ENCODE peak calls at places on chromosomes 11 and 22, in nine cellular contexts. One of them, this sample, is unnamed.

GRCh38 chr22:49885281-49885680 is 31.6 kb downstream of the ZBED4 start:
- DNase-seq in A549: no peak
- DNase-seq in T-helper 2 cell: no peak
- DNase-seq in naive thymus-derived CD4-positive, alpha-beta T cell: no peak
- DNase-seq in pons: no peak
- DNase-seq in brain microvascular endothelial cell: no peak
- DNase-seq in activated CD4-positive, alpha-beta T cell treated with anti-CD3 and anti-CD28 coated beads, Interleukin-2, amount 10 ng/mL, durations not matched to agents 7 days and 5 days: no peak
- DNase-seq in cardiac fibroblast: no peak
- DNase-seq in heart right ventricle: no peak
- DNase-seq in this sample: no peak

GRCh38 chr22:25006354-25006753 is 53.8 kb downstream of the KIAA1671 start:
- DNase-seq in activated CD4-positive, alpha-beta T cell treated with anti-CD3 and anti-CD28 coated beads, Interleukin-2, amount 10 ng/mL, durations not matched to agents 7 days and 5 days: no peak
- DNase-seq in T-helper 2 cell: no peak
- DNase-seq in A549: no peak
- DNase-seq in pons: no peak
- DNase-seq in cardiac fibroblast: no peak
- DNase-seq in brain microvascular endothelial cell: no peak
- DNase-seq in naive thymus-derived CD4-positive, alpha-beta T cell: no peak
- DNase-seq in heart right ventricle: no peak
- DNase-seq in this sample: no peak

GRCh38 chr22:49929553-49929979 is 11.1 kb downstream of the CRELD2 start:
- DNase-seq in cardiac fibroblast: peak
- DNase-seq in A549: no peak
- DNase-seq in naive thymus-derived CD4-positive, alpha-beta T cell: peak
- DNase-seq in brain microvascular endothelial cell: no peak
- DNase-seq in pons: no peak
- DNase-seq in heart right ventricle: no peak
- DNase-seq in activated CD4-positive, alpha-beta T cell treated with anti-CD3 and anti-CD28 coated beads, Interleukin-2, amount 10 ng/mL, durations not matched to agents 7 days and 5 days: peak
- DNase-seq in T-helper 2 cell: peak
- DNase-seq in this sample: peak

GRCh38 chr11:1825039-1825740 is 9.6 kb upstream of the SYT8 start:
- DNase-seq in pons: no peak
- DNase-seq in A549: peak
- DNase-seq in heart right ventricle: no peak
- DNase-seq in cardiac fibroblast: peak
- DNase-seq in T-helper 2 cell: no peak
- DNase-seq in naive thymus-derived CD4-positive, alpha-beta T cell: no peak
- DNase-seq in activated CD4-positive, alpha-beta T cell treated with anti-CD3 and anti-CD28 coated beads, Interleukin-2, amount 10 ng/mL, durations not matched to agents 7 days and 5 days: no peak
- DNase-seq in brain microvascular endothelial cell: no peak
- DNase-seq in this sample: no peak

GRCh38 chr22:22047776-22048175 is 65.2 kb upstream of the TOP3B start:
- DNase-seq in brain microvascular endothelial cell: no peak
- DNase-seq in naive thymus-derived CD4-positive, alpha-beta T cell: no peak
- DNase-seq in cardiac fibroblast: no peak
- DNase-seq in T-helper 2 cell: no peak
- DNase-seq in A549: no peak
- DNase-seq in pons: no peak
- DNase-seq in activated CD4-positive, alpha-beta T cell treated with anti-CD3 and anti-CD28 coated beads, Interleukin-2, amount 10 ng/mL, durations not matched to agents 7 days and 5 days: no peak
- DNase-seq in heart right ventricle: no peak
- DNase-seq in this sample: no peak

GRCh38 chr11:10599388-10600175 is 31.1 kb upstream of the LYVE1 start:
- DNase-seq in brain microvascular endothelial cell: no peak
- DNase-seq in cardiac fibroblast: no peak
- DNase-seq in A549: no peak
- DNase-seq in heart right ventricle: no peak
- DNase-seq in activated CD4-positive, alpha-beta T cell treated with anti-CD3 and anti-CD28 coated beads, Interleukin-2, amount 10 ng/mL, durations not matched to agents 7 days and 5 days: no peak
- DNase-seq in naive thymus-derived CD4-positive, alpha-beta T cell: no peak
- DNase-seq in pons: no peak
- DNase-seq in T-helper 2 cell: no peak
- DNase-seq in this sample: no peak

GRCh38 chr11:83403990-83404389 is 117.8 kb upstream of the CCDC90B start:
- DNase-seq in pons: no peak
- DNase-seq in A549: no peak
- DNase-seq in activated CD4-positive, alpha-beta T cell treated with anti-CD3 and anti-CD28 coated beads, Interleukin-2, amount 10 ng/mL, durations not matched to agents 7 days and 5 days: no peak
- DNase-seq in brain microvascular endothelial cell: no peak
- DNase-seq in heart right ventricle: no peak
- DNase-seq in cardiac fibroblast: no peak
- DNase-seq in naive thymus-derived CD4-positive, alpha-beta T cell: no peak
- DNase-seq in T-helper 2 cell: no peak
- DNase-seq in this sample: no peak

GRCh38 chr22:27883656-27884350 is 35.3 kb downstream of the PITPNB start:
- DNase-seq in pons: no peak
- DNase-seq in cardiac fibroblast: no peak
- DNase-seq in heart right ventricle: no peak
- DNase-seq in A549: no peak
- DNase-seq in brain microvascular endothelial cell: no peak
- DNase-seq in T-helper 2 cell: no peak
- DNase-seq in naive thymus-derived CD4-positive, alpha-beta T cell: no peak
- DNase-seq in activated CD4-positive, alpha-beta T cell treated with anti-CD3 and anti-CD28 coated beads, Interleukin-2, amount 10 ng/mL, durations not matched to agents 7 days and 5 days: no peak
- DNase-seq in this sample: no peak

GRCh38 chr11:110896358-110896757 is 184.1 kb upstream of the ARHGAP20 start:
- DNase-seq in activated CD4-positive, alpha-beta T cell treated with anti-CD3 and anti-CD28 coated beads, Interleukin-2, amount 10 ng/mL, durations not matched to agents 7 days and 5 days: no peak
- DNase-seq in heart right ventricle: no peak
- DNase-seq in A549: no peak
- DNase-seq in pons: no peak
- DNase-seq in T-helper 2 cell: no peak
- DNase-seq in cardiac fibroblast: peak
- DNase-seq in naive thymus-derived CD4-positive, alpha-beta T cell: no peak
- DNase-seq in brain microvascular endothelial cell: peak
- DNase-seq in this sample: peak

GRCh38 chr11:28759311-28759710 is 651.1 kb downstream of the METTL15 start:
- DNase-seq in pons: no peak
- DNase-seq in T-helper 2 cell: no peak
- DNase-seq in cardiac fibroblast: peak
- DNase-seq in A549: no peak
- DNase-seq in naive thymus-derived CD4-positive, alpha-beta T cell: no peak
- DNase-seq in heart right ventricle: no peak
- DNase-seq in activated CD4-positive, alpha-beta T cell treated with anti-CD3 and anti-CD28 coated beads, Interleukin-2, amount 10 ng/mL, durations not matched to agents 7 days and 5 days: no peak
- DNase-seq in brain microvascular endothelial cell: peak
- DNase-seq in this sample: no peak

GRCh38 chr22:26585104-26585790 is 4.7 kb downstream of the TPST2 start:
- DNase-seq in activated CD4-positive, alpha-beta T cell treated with anti-CD3 and anti-CD28 coated beads, Interleukin-2, amount 10 ng/mL, durations not matched to agents 7 days and 5 days: no peak
- DNase-seq in brain microvascular endothelial cell: peak
- DNase-seq in cardiac fibroblast: peak
- DNase-seq in heart right ventricle: peak
- DNase-seq in pons: no peak
- DNase-seq in naive thymus-derived CD4-positive, alpha-beta T cell: no peak
- DNase-seq in T-helper 2 cell: no peak
- DNase-seq in A549: no peak
- DNase-seq in this sample: no peak

GRCh38 chr11:74676596-74676995 is 54.6 kb downstream of the CHRDL2 start:
- DNase-seq in heart right ventricle: no peak
- DNase-seq in A549: no peak
- DNase-seq in activated CD4-positive, alpha-beta T cell treated with anti-CD3 and anti-CD28 coated beads, Interleukin-2, amount 10 ng/mL, durations not matched to agents 7 days and 5 days: no peak
- DNase-seq in naive thymus-derived CD4-positive, alpha-beta T cell: no peak
- DNase-seq in pons: no peak
- DNase-seq in cardiac fibroblast: no peak
- DNase-seq in brain microvascular endothelial cell: no peak
- DNase-seq in T-helper 2 cell: no peak
- DNase-seq in this sample: no peak

GRCh38 chr22:41411021-41411851 is 29.5 kb downstream of the TEF start:
- DNase-seq in cardiac fibroblast: no peak
- DNase-seq in A549: no peak
- DNase-seq in naive thymus-derived CD4-positive, alpha-beta T cell: no peak
- DNase-seq in T-helper 2 cell: no peak
- DNase-seq in pons: no peak
- DNase-seq in brain microvascular endothelial cell: no peak
- DNase-seq in activated CD4-positive, alpha-beta T cell treated with anti-CD3 and anti-CD28 coated beads, Interleukin-2, amount 10 ng/mL, durations not matched to agents 7 days and 5 days: no peak
- DNase-seq in heart right ventricle: no peak
- DNase-seq in this sample: no peak

GRCh38 chr11:46293616-46294015 is 16.2 kb downstream of the CREB3L1 start:
- DNase-seq in heart right ventricle: no peak
- DNase-seq in activated CD4-positive, alpha-beta T cell treated with anti-CD3 and anti-CD28 coated beads, Interleukin-2, amount 10 ng/mL, durations not matched to agents 7 days and 5 days: no peak
- DNase-seq in pons: no peak
- DNase-seq in cardiac fibroblast: peak
- DNase-seq in A549: no peak
- DNase-seq in naive thymus-derived CD4-positive, alpha-beta T cell: no peak
- DNase-seq in T-helper 2 cell: no peak
- DNase-seq in brain microvascular endothelial cell: peak
- DNase-seq in this sample: no peak

GRCh38 chr11:133903875-133904817 is 52.6 kb downstream of the IGSF9B start:
- DNase-seq in T-helper 2 cell: no peak
- DNase-seq in activated CD4-positive, alpha-beta T cell treated with anti-CD3 and anti-CD28 coated beads, Interleukin-2, amount 10 ng/mL, durations not matched to agents 7 days and 5 days: no peak
- DNase-seq in heart right ventricle: no peak
- DNase-seq in pons: no peak
- DNase-seq in A549: no peak
- DNase-seq in brain microvascular endothelial cell: no peak
- DNase-seq in cardiac fibroblast: no peak
- DNase-seq in naive thymus-derived CD4-positive, alpha-beta T cell: no peak
- DNase-seq in this sample: no peak

GRCh38 chr11:118705111-118705741 is 25.8 kb upstream of the TREH start:
- DNase-seq in pons: peak
- DNase-seq in cardiac fibroblast: no peak
- DNase-seq in activated CD4-positive, alpha-beta T cell treated with anti-CD3 and anti-CD28 coated beads, Interleukin-2, amount 10 ng/mL, durations not matched to agents 7 days and 5 days: peak
- DNase-seq in naive thymus-derived CD4-positive, alpha-beta T cell: peak
- DNase-seq in brain microvascular endothelial cell: no peak
- DNase-seq in heart right ventricle: no peak
- DNase-seq in A549: no peak
- DNase-seq in T-helper 2 cell: peak
- DNase-seq in this sample: no peak

GRCh38 chr11:2797741-2798361 is 87.7 kb downstream of the CDKN1C start:
- DNase-seq in A549: no peak
- DNase-seq in T-helper 2 cell: no peak
- DNase-seq in activated CD4-positive, alpha-beta T cell treated with anti-CD3 and anti-CD28 coated beads, Interleukin-2, amount 10 ng/mL, durations not matched to agents 7 days and 5 days: no peak
- DNase-seq in heart right ventricle: no peak
- DNase-seq in naive thymus-derived CD4-positive, alpha-beta T cell: no peak
- DNase-seq in pons: no peak
- DNase-seq in cardiac fibroblast: no peak
- DNase-seq in brain microvascular endothelial cell: no peak
- DNase-seq in this sample: no peak

GRCh38 chr22:21447694-21448402 is 19.3 kb upstream of the TMEM191C start:
- DNase-seq in T-helper 2 cell: no peak
- DNase-seq in activated CD4-positive, alpha-beta T cell treated with anti-CD3 and anti-CD28 coated beads, Interleukin-2, amount 10 ng/mL, durations not matched to agents 7 days and 5 days: peak
- DNase-seq in pons: no peak
- DNase-seq in brain microvascular endothelial cell: no peak
- DNase-seq in heart right ventricle: peak
- DNase-seq in cardiac fibroblast: no peak
- DNase-seq in naive thymus-derived CD4-positive, alpha-beta T cell: no peak
- DNase-seq in A549: no peak
- DNase-seq in this sample: no peak

This sample was measured in COLO829.